ENCODE peak calls at places on chromosomes 7 and 10, in ten cellular contexts. M, D, K, J, B, S, Z, T, U and P are unnamed samples.

GRCh38 chr10:46520941-46521340 is 35.5 kb downstream of the GPRIN2 start:
- DNase-seq in M (peak; percentile 28), D (peak; percentile 72), K (no peak), J (no peak), B (no peak), S (no peak), Z (peak; percentile 52), T (no peak), U (no peak), P (no peak)

GRCh38 chr7:50824882-50825281 is 42.2 kb upstream of the GRB10 start:
- DNase-seq in M (no peak), D (no peak), K (no peak), J (no peak), B (no peak), S (no peak), Z (no peak), T (no peak), U (no peak), P (no peak)

GRCh38 chr10:78910021-78910420 is 158.7 kb upstream of the ZMIZ1 start:
- DNase-seq in M (no peak), D (no peak), K (no peak), J (no peak), B (no peak), S (no peak), Z (no peak), T (no peak), U (no peak), P (no peak)

GRCh38 chr7:30920021-30920583 is 8.4 kb downstream of the AQP1 start:
- DNase-seq in M (no peak), D (no peak), K (no peak), J (no peak), B (no peak), S (no peak), Z (peak; percentile 34), T (no peak), U (no peak), P (no peak)

GRCh38 chr10:96995851-96996250 is 163.8 kb downstream of the LCOR start:
- DNase-seq in M (no peak), D (no peak), K (no peak), J (no peak), B (no peak), S (no peak), Z (no peak), T (no peak), U (no peak), P (no peak)

GRCh38 chr10:92490387-92490786 is 83.5 kb downstream of the IDE start:
- DNase-seq in M (no peak), D (no peak), K (no peak), J (no peak), B (no peak), S (no peak), Z (no peak), T (no peak), U (no peak), P (no peak)

GRCh38 chr7:22193361-22194016 is 163.5 kb downstream of the RAPGEF5 start:
- DNase-seq in M (no peak), D (no peak), K (no peak), J (no peak), B (no peak), S (peak; percentile 54), Z (peak; percentile 55), T (no peak), U (no peak), P (no peak)

GRCh38 chr7:17477182-17477581 is 178.7 kb downstream of the AHR start:
- DNase-seq in M (no peak), D (no peak), K (no peak), J (no peak), B (no peak), S (no peak), Z (no peak), T (no peak), U (no peak), P (no peak)

GRCh38 chr7:121139427-121139826 is 150.9 kb downstream of the CPED1 start:
- DNase-seq in M (no peak), D (no peak), K (no peak), J (no peak), B (no peak), S (no peak), Z (no peak), T (no peak), U (no peak), P (no peak)

GRCh38 chr7:98681496-98681895 is 64.4 kb downstream of the NPTX2 start:
- DNase-seq in M (no peak), D (no peak), K (no peak), J (no peak), B (no peak), S (no peak), Z (no peak), T (no peak), U (no peak), P (no peak)

GRCh38 chr7:30841025-30841735 is 70.0 kb downstream of the MINDY4 start:
- DNase-seq in M (no peak), D (no peak), K (no peak), J (no peak), B (no peak), S (no peak), Z (no peak), T (no peak), U (no peak), P (no peak)

GRCh38 chr10:2137549-2138174 is 400.3 kb upstream of the ADARB2 start:
- DNase-seq in M (no peak), D (peak; percentile 14), K (no peak), J (no peak), B (no peak), S (peak; percentile 25), Z (no peak), T (no peak), U (no peak), P (no peak)

GRCh38 chr10:132112611-132113010 is 46.9 kb downstream of the JAKMIP3 start:
- DNase-seq in M (peak; percentile 13), D (no peak), K (no peak), J (peak; percentile 32), B (no peak), S (no peak), Z (no peak), T (no peak), U (no peak), P (no peak)
- H3K27ac ChIP-seq in M (no peak overlapping the region), D (no peak overlapping the region), K (no peak overlapping the region), J (no peak overlapping the region), B (no peak overlapping the region), S (no peak overlapping the region), Z (no peak overlapping the region), T (no peak overlapping the region), U (no peak overlapping the region), P (no peak overlapping the region)

GRCh38 chr7:116949941-116950801 is 3.1 kb upstream of the ST7 start:
- DNase-seq in M (no peak), D (no peak), K (no peak), J (no peak), B (no peak), S (no peak), Z (no peak), T (no peak), U (no peak), P (no peak)
- H3K4me1 ChIP-seq in M (peaks cover 13% of the 10 kb centered on the region), D (no peaks in the 10 kb centered on the region), K (peaks cover 16% of the 10 kb centered on the region), J (peaks cover 15% of the 10 kb centered on the region), B (peaks cover 10% of the 10 kb centered on the region), S (no peaks in the 10 kb centered on the region), Z (no peaks in the 10 kb centered on the region), T (no peaks in the 10 kb centered on the region), U (peaks cover 19% of the 10 kb centered on the region), P (peaks cover 7% of the 10 kb centered on the region)

DNA sequence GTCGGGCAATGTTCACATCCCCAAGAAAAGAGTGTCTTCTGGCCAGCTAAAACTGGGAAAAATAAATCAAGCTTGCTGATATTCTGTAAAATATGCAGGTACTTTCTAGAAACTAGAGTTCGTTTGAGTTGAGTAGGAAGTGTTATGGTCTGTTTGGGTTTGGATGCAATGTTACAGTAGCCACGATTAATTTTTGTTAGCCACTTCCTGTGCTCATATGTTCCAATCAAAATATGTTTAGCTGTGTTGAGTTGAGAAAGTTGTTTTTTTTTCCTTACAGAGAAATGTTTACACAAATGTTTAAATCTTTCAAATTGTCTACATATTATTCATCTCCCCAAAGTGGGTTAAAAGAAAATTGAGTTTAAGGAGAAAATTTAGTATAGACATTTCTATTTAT is 11.2 kb upstream of the LAMB1 start:
- DNase-seq in M (no peak), D (no peak), K (no peak), J (no peak), B (no peak), S (no peak), Z (no peak), T (no peak), U (no peak), P (no peak)
- H3K27ac ChIP-seq in M (no peak overlapping the region), D (no peak overlapping the region), K (no peak overlapping the region), J (no peak overlapping the region), B (no peak overlapping the region), S (no peak overlapping the region), Z (no peak overlapping the region), T (no peak overlapping the region), U (no peak overlapping the region), P (no peak overlapping the region)

GRCh38 chr7:69632280-69632679 is 34.0 kb downstream of the AUTS2 start:
- DNase-seq in M (no peak), D (no peak), K (no peak), J (no peak), B (no peak), S (no peak), Z (no peak), T (no peak), U (no peak), P (no peak)
- H3K4me1 ChIP-seq in M (no peaks in the 10 kb centered on the region), D (no peaks in the 10 kb centered on the region), K (no peaks in the 10 kb centered on the region), J (no peaks in the 10 kb centered on the region), B (no peaks in the 10 kb centered on the region), S (no peaks in the 10 kb centered on the region), Z (peaks cover 5% of the 10 kb centered on the region), T (no peaks in the 10 kb centered on the region), U (no peaks in the 10 kb centered on the region), P (no peaks in the 10 kb centered on the region)

DNA sequence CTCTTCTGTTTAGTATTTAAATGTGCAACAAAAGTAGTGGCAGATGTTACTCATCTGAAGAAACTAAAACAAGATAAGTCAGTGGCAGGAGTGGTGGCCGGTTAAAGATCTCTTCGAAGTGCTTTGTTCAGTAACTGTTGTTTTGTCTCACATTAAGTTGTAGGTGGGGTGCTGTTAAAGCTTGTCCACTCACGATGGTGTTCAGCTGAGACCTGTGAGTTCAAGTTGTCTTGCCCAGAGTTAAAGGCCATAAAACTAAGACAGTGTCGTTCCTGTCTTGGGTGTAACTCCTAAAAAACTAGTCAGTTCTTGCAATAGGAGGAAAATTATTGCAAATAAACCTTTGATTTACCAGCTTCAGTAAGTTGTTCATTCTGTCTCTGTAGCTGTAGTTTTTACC is 874 bp upstream of the FOXP2 start:
- DNase-seq in M (no peak), D (no peak), K (no peak), J (no peak), B (no peak), S (no peak), Z (no peak), T (no peak), U (no peak), P (no peak)
- H3K27ac ChIP-seq in M (peak overlapping the region; percentile 73), D (no peak overlapping the region), K (no peak overlapping the region), J (no peak overlapping the region), B (no peak overlapping the region), S (no peak overlapping the region), Z (no peak overlapping the region), T (no peak overlapping the region), U (no peak overlapping the region), P (no peak overlapping the region)

DNA sequence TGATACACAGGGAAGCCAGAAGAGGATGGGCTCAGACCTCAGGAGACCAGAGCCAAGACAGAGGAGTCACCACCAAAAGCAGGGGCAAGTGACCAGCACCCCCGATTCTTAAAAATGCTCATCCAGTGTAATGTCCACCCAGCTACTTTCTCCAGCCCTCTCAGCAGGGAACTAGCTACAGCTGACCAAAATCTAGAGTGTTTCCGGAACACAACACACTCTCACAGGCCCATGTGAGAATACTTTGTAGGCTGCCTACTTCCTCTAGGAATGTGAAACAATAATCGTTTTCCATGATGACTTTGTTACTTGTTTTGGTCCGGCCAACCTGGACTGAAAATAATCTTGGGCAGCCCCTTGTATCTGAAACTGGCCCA is 14.5 kb downstream of the PSAP start:
- DNase-seq in M (no peak), D (no peak), K (no peak), J (no peak), B (no peak), S (no peak), Z (no peak), T (no peak), U (no peak), P (no peak)
- H3K4me1 ChIP-seq in M (peaks cover 77% of the 10 kb centered on the region), D (peaks cover 40% of the 10 kb centered on the region), K (peaks cover 41% of the 10 kb centered on the region), J (peaks cover 11% of the 10 kb centered on the region), B (peaks cover 11% of the 10 kb centered on the region), S (peaks cover 9% of the 10 kb centered on the region), Z (peaks cover 34% of the 10 kb centered on the region), T (peaks cover 34% of the 10 kb centered on the region), U (peaks cover 30% of the 10 kb centered on the region), P (peaks cover 13% of the 10 kb centered on the region)